ENCODE peak calls at places on chromosomes 11 and 22, in six cellular contexts. One of them, this sample, is unnamed.

GRCh38 chr11:133425992-133426391 is 106.3 kb downstream of the OPCML start:
- DNase-seq in A549: no peak
- DNase-seq in lower lobe of right lung: no peak
- DNase-seq in effector memory CD4-positive, alpha-beta T cell: no peak
- DNase-seq in hepatocyte: no peak
- DNase-seq in brain microvascular endothelial cell: no peak
- DNase-seq in this sample: no peak

GRCh38 chr22:40855960-40856512 is 403 bp downstream of the ST13 start:
- DNase-seq in A549: no peak
- DNase-seq in lower lobe of right lung: no peak
- DNase-seq in effector memory CD4-positive, alpha-beta T cell: no peak
- DNase-seq in hepatocyte: peak; percentile 39
- DNase-seq in brain microvascular endothelial cell: peak; percentile 23
- DNase-seq in this sample: no peak

GRCh38 chr22:37082251-37082650 is 27.3 kb downstream of the TMPRSS6 start:
- DNase-seq in A549: no peak
- DNase-seq in lower lobe of right lung: no peak
- DNase-seq in effector memory CD4-positive, alpha-beta T cell: no peak
- DNase-seq in hepatocyte: no peak
- DNase-seq in brain microvascular endothelial cell: no peak
- DNase-seq in this sample: peak; percentile 21

GRCh38 chr11:26477406-26477805 is 94.7 kb downstream of the MUC15 start:
- DNase-seq in A549: no peak
- DNase-seq in lower lobe of right lung: no peak
- DNase-seq in effector memory CD4-positive, alpha-beta T cell: no peak
- DNase-seq in hepatocyte: no peak
- DNase-seq in brain microvascular endothelial cell: no peak
- DNase-seq in this sample: no peak

GRCh38 chr11:8225589-8226036 is 38.1 kb downstream of the LMO1 start:
- DNase-seq in A549: peak; percentile 88
- DNase-seq in lower lobe of right lung: peak; percentile 73
- DNase-seq in effector memory CD4-positive, alpha-beta T cell: peak; percentile 27
- DNase-seq in hepatocyte: peak; percentile 79
- DNase-seq in brain microvascular endothelial cell: peak; percentile 49
- DNase-seq in this sample: no peak

GRCh38 chr11:115941481-115941993 is 437.3 kb upstream of the CADM1 start:
- DNase-seq in A549: no peak
- DNase-seq in lower lobe of right lung: peak; percentile 81
- DNase-seq in effector memory CD4-positive, alpha-beta T cell: no peak
- DNase-seq in hepatocyte: no peak
- DNase-seq in brain microvascular endothelial cell: peak; percentile 71
- DNase-seq in this sample: peak; percentile 36

GRCh38 chr22:46770726-46771125 is 8.3 kb downstream of the TBC1D22A start:
- DNase-seq in A549: no peak
- DNase-seq in lower lobe of right lung: no peak
- DNase-seq in effector memory CD4-positive, alpha-beta T cell: no peak
- DNase-seq in hepatocyte: no peak
- DNase-seq in brain microvascular endothelial cell: no peak
- DNase-seq in this sample: no peak

GRCh38 chr11:63639195-63639832 is 25.1 kb upstream of the PLAAT3 start:
- DNase-seq in A549: peak; percentile 31
- DNase-seq in lower lobe of right lung: no peak
- DNase-seq in effector memory CD4-positive, alpha-beta T cell: no peak
- DNase-seq in hepatocyte: peak; percentile 29
- DNase-seq in brain microvascular endothelial cell: no peak
- DNase-seq in this sample: no peak

GRCh38 chr22:46895753-46896152 is 133.3 kb downstream of the TBC1D22A start:
- DNase-seq in A549: no peak
- DNase-seq in lower lobe of right lung: no peak
- DNase-seq in effector memory CD4-positive, alpha-beta T cell: no peak
- DNase-seq in hepatocyte: no peak
- DNase-seq in brain microvascular endothelial cell: no peak
- DNase-seq in this sample: no peak

GRCh38 chr22:26797910-26798309 is 140.5 kb downstream of the MIAT start:
- DNase-seq in A549: peak; percentile 13
- DNase-seq in lower lobe of right lung: no peak
- DNase-seq in effector memory CD4-positive, alpha-beta T cell: no peak
- DNase-seq in hepatocyte: no peak
- DNase-seq in brain microvascular endothelial cell: no peak
- DNase-seq in this sample: no peak

GRCh38 chr22:49373289-49373666 is 454.4 kb downstream of the BRD1 start:
- DNase-seq in A549: no peak
- DNase-seq in lower lobe of right lung: no peak
- DNase-seq in effector memory CD4-positive, alpha-beta T cell: no peak
- DNase-seq in hepatocyte: no peak
- DNase-seq in brain microvascular endothelial cell: no peak
- DNase-seq in this sample: no peak

GRCh38 chr11:13318498-13319295 is 41.1 kb downstream of the BMAL1 start:
- DNase-seq in A549: no peak
- DNase-seq in lower lobe of right lung: no peak
- DNase-seq in effector memory CD4-positive, alpha-beta T cell: no peak
- DNase-seq in hepatocyte: no peak
- DNase-seq in brain microvascular endothelial cell: no peak
- DNase-seq in this sample: no peak

GRCh38 chr11:42840176-42840829 is 471.5 kb upstream of the API5 start:
- DNase-seq in A549: no peak
- DNase-seq in lower lobe of right lung: no peak
- DNase-seq in effector memory CD4-positive, alpha-beta T cell: no peak
- DNase-seq in hepatocyte: no peak
- DNase-seq in brain microvascular endothelial cell: no peak
- DNase-seq in this sample: no peak

GRCh38 chr11:31830406-31830805 is 19.3 kb upstream of the PAX6 start:
- DNase-seq in A549: no peak
- DNase-seq in lower lobe of right lung: no peak
- DNase-seq in effector memory CD4-positive, alpha-beta T cell: no peak
- DNase-seq in hepatocyte: no peak
- DNase-seq in brain microvascular endothelial cell: no peak
- DNase-seq in this sample: no peak

GRCh38 chr22:40176921-40177737 is 596 bp upstream of the TNRC6B start:
- DNase-seq in A549: no peak
- DNase-seq in lower lobe of right lung: no peak
- DNase-seq in effector memory CD4-positive, alpha-beta T cell: peak; percentile 64
- DNase-seq in hepatocyte: peak; percentile 79
- DNase-seq in brain microvascular endothelial cell: peak; percentile 64
- DNase-seq in this sample: no peak

GRCh38 chr11:69172674-69173073 is 16.9 kb downstream of the SMIM38 start:
- DNase-seq in A549: no peak
- DNase-seq in lower lobe of right lung: no peak
- DNase-seq in effector memory CD4-positive, alpha-beta T cell: no peak
- DNase-seq in hepatocyte: no peak
- DNase-seq in brain microvascular endothelial cell: peak; percentile 31
- DNase-seq in this sample: no peak

GRCh38 chr22:21038405-21038804 is 6.0 kb upstream of the SLC7A4 start:
- DNase-seq in A549: no peak
- DNase-seq in lower lobe of right lung: no peak
- DNase-seq in effector memory CD4-positive, alpha-beta T cell: no peak
- DNase-seq in hepatocyte: no peak
- DNase-seq in brain microvascular endothelial cell: no peak
- DNase-seq in this sample: peak; percentile 25

GRCh38 chr11:2249191-2249916 is 21.0 kb downstream of the ASCL2 start:
- DNase-seq in A549: no peak
- DNase-seq in lower lobe of right lung: no peak
- DNase-seq in effector memory CD4-positive, alpha-beta T cell: no peak
- DNase-seq in hepatocyte: no peak
- DNase-seq in brain microvascular endothelial cell: no peak
- DNase-seq in this sample: no peak

GRCh38 chr22:45170001-45170466 is 6.3 kb downstream of the NUP50 start:
- DNase-seq in A549: no peak
- DNase-seq in lower lobe of right lung: no peak
- DNase-seq in effector memory CD4-positive, alpha-beta T cell: no peak
- DNase-seq in hepatocyte: no peak
- DNase-seq in brain microvascular endothelial cell: no peak
- DNase-seq in this sample: no peak

GRCh38 chr11:37264783-37265182 is 666.7 kb upstream of the RAG2 start:
- DNase-seq in A549: no peak
- DNase-seq in lower lobe of right lung: no peak
- DNase-seq in effector memory CD4-positive, alpha-beta T cell: no peak
- DNase-seq in hepatocyte: no peak
- DNase-seq in brain microvascular endothelial cell: no peak
- DNase-seq in this sample: no peak

GRCh38 chr22:40083794-40084193 is 89.0 kb downstream of the FAM83F start:
- DNase-seq in A549: no peak
- DNase-seq in lower lobe of right lung: no peak
- DNase-seq in effector memory CD4-positive, alpha-beta T cell: no peak
- DNase-seq in hepatocyte: no peak
- DNase-seq in brain microvascular endothelial cell: no peak
- DNase-seq in this sample: no peak

GRCh38 chr11:8403310-8403709 is 139.6 kb upstream of the LMO1 start:
- DNase-seq in A549: no peak
- DNase-seq in lower lobe of right lung: no peak
- DNase-seq in effector memory CD4-positive, alpha-beta T cell: no peak
- DNase-seq in hepatocyte: peak; percentile 24
- DNase-seq in brain microvascular endothelial cell: peak; percentile 54
- DNase-seq in this sample: no peak

GRCh38 chr11:612201-612960 is 3.4 kb downstream of the IRF7 start:
- DNase-seq in A549: peak; percentile 35
- DNase-seq in lower lobe of right lung: no peak
- DNase-seq in effector memory CD4-positive, alpha-beta T cell: no peak
- DNase-seq in hepatocyte: peak; percentile 51
- DNase-seq in brain microvascular endothelial cell: no peak
- DNase-seq in this sample: no peak

GRCh38 chr11:57544566-57544965 is 7.2 kb downstream of the SMTNL1 start:
- DNase-seq in A549: no peak
- DNase-seq in lower lobe of right lung: no peak
- DNase-seq in effector memory CD4-positive, alpha-beta T cell: no peak
- DNase-seq in hepatocyte: no peak
- DNase-seq in brain microvascular endothelial cell: no peak
- DNase-seq in this sample: no peak

GRCh38 chr22:48306785-48307570 is 1520.7 kb downstream of the BRD1 start:
- DNase-seq in A549: no peak
- DNase-seq in lower lobe of right lung: no peak
- DNase-seq in effector memory CD4-positive, alpha-beta T cell: no peak
- DNase-seq in hepatocyte: no peak
- DNase-seq in brain microvascular endothelial cell: no peak
- DNase-seq in this sample: no peak

GRCh38 chr11:61683961-61684869 is 4.0 kb downstream of the DAGLA start:
- DNase-seq in A549: no peak
- DNase-seq in lower lobe of right lung: no peak
- DNase-seq in effector memory CD4-positive, alpha-beta T cell: peak; percentile 31
- DNase-seq in hepatocyte: no peak
- DNase-seq in brain microvascular endothelial cell: no peak
- DNase-seq in this sample: no peak

GRCh38 chr11:61969391-61969758 is 1.9 kb upstream of the FTH1 start:
- DNase-seq in A549: no peak
- DNase-seq in lower lobe of right lung: no peak
- DNase-seq in effector memory CD4-positive, alpha-beta T cell: no peak
- DNase-seq in hepatocyte: no peak
- DNase-seq in brain microvascular endothelial cell: no peak
- DNase-seq in this sample: no peak

GRCh38 chr11:47908198-47908597 is 60.0 kb upstream of the NUP160 start:
- DNase-seq in A549: no peak
- DNase-seq in lower lobe of right lung: no peak
- DNase-seq in effector memory CD4-positive, alpha-beta T cell: no peak
- DNase-seq in hepatocyte: peak; percentile 49
- DNase-seq in brain microvascular endothelial cell: no peak
- DNase-seq in this sample: no peak

GRCh38 chr22:42856179-42856864 is 751 bp downstream of the ARFGAP3 start:
- DNase-seq in A549: no peak
- DNase-seq in lower lobe of right lung: peak; percentile 83
- DNase-seq in effector memory CD4-positive, alpha-beta T cell: peak; percentile 31
- DNase-seq in hepatocyte: peak; percentile 76
- DNase-seq in brain microvascular endothelial cell: no peak
- DNase-seq in this sample: no peak

GRCh38 chr11:95831198-95831883 is 41.0 kb downstream of the CEP57 start:
- DNase-seq in A549: no peak
- DNase-seq in lower lobe of right lung: no peak
- DNase-seq in effector memory CD4-positive, alpha-beta T cell: no peak
- DNase-seq in hepatocyte: peak; percentile 18
- DNase-seq in brain microvascular endothelial cell: peak; percentile 31
- DNase-seq in this sample: peak; percentile 31

GRCh38 chr11:32164836-32165235 is 74.0 kb downstream of the RCN1 start:
- DNase-seq in A549: no peak
- DNase-seq in lower lobe of right lung: no peak
- DNase-seq in effector memory CD4-positive, alpha-beta T cell: no peak
- DNase-seq in hepatocyte: no peak
- DNase-seq in brain microvascular endothelial cell: no peak
- DNase-seq in this sample: no peak

DNA sequence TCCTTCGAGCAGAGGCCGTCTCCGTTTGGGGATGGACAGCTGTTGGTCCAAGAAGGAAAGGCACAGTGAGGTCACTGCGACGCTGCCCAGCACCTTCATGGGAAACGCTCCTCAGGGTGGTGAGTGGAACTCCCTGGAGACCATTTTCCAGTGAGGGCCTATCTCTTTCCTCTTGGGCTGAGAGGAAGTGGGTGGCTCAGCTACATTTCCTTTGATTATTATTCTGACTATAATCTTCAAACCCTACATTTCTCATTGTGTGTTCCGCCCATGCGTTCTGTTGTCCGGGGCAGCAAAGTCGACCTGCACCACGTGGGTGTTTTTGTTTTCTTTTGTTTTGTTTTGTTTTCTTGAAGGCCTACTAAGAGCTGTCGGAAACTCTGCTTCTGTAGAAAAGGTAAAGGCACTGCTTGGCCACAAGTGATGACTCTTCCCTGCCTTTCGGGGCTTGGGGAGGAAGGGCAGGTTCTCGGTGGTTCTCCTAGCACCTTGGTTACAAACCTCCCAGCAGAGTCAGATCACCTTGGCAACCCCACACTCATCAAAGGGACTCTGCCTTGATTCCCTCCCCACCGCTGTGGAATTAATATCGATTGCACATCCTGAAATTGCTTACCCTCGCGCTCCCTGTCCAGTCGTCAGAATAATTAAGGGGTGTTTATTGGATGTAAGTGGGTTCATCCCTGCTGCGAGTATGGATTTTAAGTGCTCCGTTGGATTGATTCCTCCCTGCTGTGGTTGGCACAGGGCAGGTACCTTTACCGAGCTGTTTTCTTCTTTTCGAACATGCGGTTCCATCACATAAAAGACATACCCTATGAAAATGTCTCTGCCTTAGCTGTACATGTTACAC is 7.2 kb downstream of the PARVB start:
- DNase-seq in A549: no peak
- DNase-seq in lower lobe of right lung: peak; percentile 39
- DNase-seq in effector memory CD4-positive, alpha-beta T cell: no peak
- DNase-seq in hepatocyte: no peak
- DNase-seq in brain microvascular endothelial cell: no peak
- DNase-seq in this sample: no peak
- H3K4me3 ChIP-seq in A549: no peak overlapping the region
- H3K4me3 ChIP-seq in lower lobe of right lung: no peak overlapping the region
- H3K4me3 ChIP-seq in effector memory CD4-positive, alpha-beta T cell: peak overlapping the region; percentile 6
- H3K4me3 ChIP-seq in hepatocyte: no peak overlapping the region
- H3K4me3 ChIP-seq in brain microvascular endothelial cell: no peak overlapping the region
- H3K4me3 ChIP-seq in this sample: no peak overlapping the region

GRCh38 chr11:9568854-9569587 is 4.4 kb upstream of the WEE1 start:
- DNase-seq in A549: peak; percentile 50
- DNase-seq in lower lobe of right lung: peak; percentile 61
- DNase-seq in effector memory CD4-positive, alpha-beta T cell: no peak
- DNase-seq in hepatocyte: peak; percentile 90
- DNase-seq in brain microvascular endothelial cell: peak; percentile 87
- DNase-seq in this sample: peak; percentile 71
- H3K4me3 ChIP-seq in A549: peak overlapping the region; percentile 19
- H3K4me3 ChIP-seq in lower lobe of right lung: peak overlapping the region; percentile 22
- H3K4me3 ChIP-seq in effector memory CD4-positive, alpha-beta T cell: no peak overlapping the region
- H3K4me3 ChIP-seq in hepatocyte: no peak overlapping the region
- H3K4me3 ChIP-seq in brain microvascular endothelial cell: peak overlapping the region; percentile 2
- H3K4me3 ChIP-seq in this sample: no peak overlapping the region

GRCh38 chr11:58905141-58905715 is 34.1 kb upstream of the GLYATL1 start:
- DNase-seq in A549: no peak
- DNase-seq in lower lobe of right lung: peak; percentile 46
- DNase-seq in effector memory CD4-positive, alpha-beta T cell: no peak
- DNase-seq in hepatocyte: peak; percentile 64
- DNase-seq in brain microvascular endothelial cell: peak; percentile 56
- DNase-seq in this sample: no peak
- H3K4me3 ChIP-seq in A549: peak overlapping the region; percentile 42
- H3K4me3 ChIP-seq in lower lobe of right lung: peak overlapping the region; percentile 14
- H3K4me3 ChIP-seq in effector memory CD4-positive, alpha-beta T cell: no peak overlapping the region
- H3K4me3 ChIP-seq in hepatocyte: peak overlapping the region; percentile 76
- H3K4me3 ChIP-seq in brain microvascular endothelial cell: peak overlapping the region; percentile 77
- H3K4me3 ChIP-seq in this sample: peak overlapping the region; percentile 66

GRCh38 chr11:64915366-64915887 is 1.6 kb downstream of the ATG2A start:
- DNase-seq in A549: no peak
- DNase-seq in lower lobe of right lung: no peak
- DNase-seq in effector memory CD4-positive, alpha-beta T cell: no peak
- DNase-seq in hepatocyte: no peak
- DNase-seq in brain microvascular endothelial cell: no peak
- DNase-seq in this sample: no peak
- H3K4me3 ChIP-seq in A549: peak overlapping the region; percentile 70
- H3K4me3 ChIP-seq in lower lobe of right lung: peak overlapping the region; percentile 95
- H3K4me3 ChIP-seq in effector memory CD4-positive, alpha-beta T cell: no peak overlapping the region
- H3K4me3 ChIP-seq in hepatocyte: no peak overlapping the region
- H3K4me3 ChIP-seq in brain microvascular endothelial cell: peak overlapping the region; percentile 91
- H3K4me3 ChIP-seq in this sample: peak overlapping the region; percentile 97

This sample was measured in skeletal muscle cell.